ENCODE peak calls at places on chromosomes 1 and 21, in ten cellular contexts. T is stimulated activated CD4-positive, alpha-beta T cell treated with anti-CD3 and anti-CD28 coated beads, Interleukin-12 subunit alpha, Interleukin-12 subunit beta, amount 100 ng/mL, for 4 hours; B is mammary epithelial cell; A is activated CD4-positive, alpha-beta T cell treated with anti-CD3 and anti-CD28 coated beads, Interleukin-2, amount 50 U/mL, for 48 hours; M is stimulated activated naive B cell treated with anti-CD40 and anti-IgM and Interleukin-4, amounts not matched to agents 10 μg/mL and 1 μg/mL and 100 μg/mL, for 72 hours; I is naive thymus-derived CD8-positive, alpha-beta T cell; D is stimulated activated CD8-positive, alpha-beta memory T cell treated with anti-CD3 and anti-CD28 coated beads, Interleukin-12 subunit alpha, Interleukin-12 subunit beta, amount 100 ng/mL, for 4 hours; S is brain microvascular endothelial cell; Q is progenitor cell of endocrine pancreas; R is B cell. W is an unnamed sample.

GRCh38 chr1:88646852-88647645 is 37.0 kb upstream of the PKN2 start:
- DNase-seq in T (no peak), B (peak; percentile 65), A (no peak), M (no peak), I (no peak), D (no peak), S (no peak), Q (no peak), R (no peak), W (no peak)

GRCh38 chr1:109161836-109162606 is 48.1 kb downstream of the ELAPOR1 start:
- DNase-seq in T (no peak), B (peak; percentile 84), A (peak; percentile 42), M (no peak), I (no peak), D (no peak), S (peak; percentile 68), Q (no peak), R (no peak), W (peak; percentile 40)

GRCh38 chr1:212498243-212498642 is 65.5 kb downstream of the NENF start:
- DNase-seq in T (no peak), B (peak; percentile 83), A (no peak), M (peak; percentile 18), I (no peak), D (no peak), S (peak; percentile 91), Q (no peak), R (no peak), W (peak; percentile 87)

GRCh38 chr1:173408886-173409285 is 68.2 kb upstream of the PRDX6 start:
- DNase-seq in T (no peak), B (no peak), A (no peak), M (no peak), I (no peak), D (no peak), S (no peak), Q (no peak), R (no peak), W (no peak)

GRCh38 chr21:17925000-17925610 is 105.9 kb upstream of the C21orf91 start:
- DNase-seq in T (peak; percentile 28), B (peak; percentile 68), A (peak; percentile 58), M (peak; percentile 21), I (peak; percentile 29), D (no peak), S (peak; percentile 47), Q (peak; percentile 49), R (peak; percentile 57), W (peak; percentile 80)

GRCh38 chr1:94876362-94876761 is 50.5 kb downstream of the CNN3 start:
- DNase-seq in T (no peak), B (peak; percentile 73), A (no peak), M (no peak), I (no peak), D (no peak), S (peak; percentile 46), Q (no peak), R (no peak), W (no peak)

GRCh38 chr1:76759950-76760349 is 107.3 kb upstream of the ST6GALNAC5 start:
- DNase-seq in T (no peak), B (peak; percentile 5), A (no peak), M (no peak), I (no peak), D (no peak), S (peak; percentile 1), Q (no peak), R (no peak), W (peak; percentile 1)

GRCh38 chr1:235068155-235069121 is 60.2 kb downstream of the TOMM20 start:
- DNase-seq in T (no peak), B (peak; percentile 100), A (no peak), M (no peak), I (no peak), D (no peak), S (peak; percentile 61), Q (no peak), R (no peak), W (peak; percentile 92)

GRCh38 chr1:57102957-57103356 is 137.1 kb upstream of the C8B start:
- DNase-seq in T (no peak), B (no peak), A (no peak), M (no peak), I (no peak), D (no peak), S (no peak), Q (no peak), R (no peak), W (no peak)

GRCh38 chr21:45542242-45542666 is at the start of gene SLC19A1:
- DNase-seq in T (peak; percentile 80), B (peak; percentile 22), A (peak; percentile 74), M (peak; percentile 61), I (peak; percentile 59), D (peak; percentile 68), S (no peak), Q (peak; percentile 56), R (peak; percentile 100), W (no peak)

W was measured in A172.